ENCODE peak calls at places on chromosomes 1 and 21, in eight cellular contexts. One of them, this sample, is unnamed.

GRCh38 chr1:171188388-171189266 is 3.5 kb downstream of the FMO2 start:
- DNase-seq in IMR-90: peak; percentile 65
- DNase-seq in AG09309: peak; percentile 8
- DNase-seq in upper lobe of left lung: no peak
- DNase-seq in heart left ventricle: peak; percentile 56
- DNase-seq in OCI-LY7: peak; percentile 65
- DNase-seq in pancreas: peak; percentile 41
- DNase-seq in upper lobe of right lung: no peak
- DNase-seq in this sample: peak; percentile 85

GRCh38 chr1:76494807-76495206 is 372.5 kb upstream of the ST6GALNAC5 start:
- DNase-seq in AG09309: no peak
- DNase-seq in upper lobe of left lung: no peak
- DNase-seq in heart left ventricle: no peak
- DNase-seq in upper lobe of right lung: no peak
- DNase-seq in OCI-LY7: no peak
- DNase-seq in IMR-90: peak; percentile 62
- DNase-seq in pancreas: no peak
- DNase-seq in this sample: no peak

GRCh38 chr1:11515403-11516300 is 36.7 kb downstream of the DISP3 start:
- DNase-seq in IMR-90: no peak
- DNase-seq in pancreas: no peak
- DNase-seq in OCI-LY7: no peak
- DNase-seq in AG09309: no peak
- DNase-seq in upper lobe of right lung: peak; percentile 57
- DNase-seq in upper lobe of left lung: no peak
- DNase-seq in heart left ventricle: no peak
- DNase-seq in this sample: no peak

GRCh38 chr1:1542766-1543705 is 2.6 kb upstream of the TMEM240 start:
- DNase-seq in IMR-90: no peak
- DNase-seq in AG09309: no peak
- DNase-seq in OCI-LY7: no peak
- DNase-seq in upper lobe of right lung: no peak
- DNase-seq in upper lobe of left lung: peak; percentile 72
- DNase-seq in heart left ventricle: no peak
- DNase-seq in pancreas: no peak
- DNase-seq in this sample: no peak

GRCh38 chr1:77031101-77031662 is 163.9 kb downstream of the ST6GALNAC5 start:
- DNase-seq in pancreas: no peak
- DNase-seq in AG09309: peak; percentile 31
- DNase-seq in upper lobe of left lung: no peak
- DNase-seq in IMR-90: peak; percentile 73
- DNase-seq in OCI-LY7: no peak
- DNase-seq in heart left ventricle: no peak
- DNase-seq in upper lobe of right lung: no peak
- DNase-seq in this sample: peak; percentile 20

GRCh38 chr1:208557046-208557445 is 312.9 kb upstream of the PLXNA2 start:
- DNase-seq in heart left ventricle: no peak
- DNase-seq in AG09309: no peak
- DNase-seq in upper lobe of left lung: no peak
- DNase-seq in OCI-LY7: no peak
- DNase-seq in upper lobe of right lung: no peak
- DNase-seq in IMR-90: no peak
- DNase-seq in pancreas: no peak
- DNase-seq in this sample: no peak

GRCh38 chr21:37159053-37159776 is 86.2 kb downstream of the TTC3 start:
- DNase-seq in pancreas: no peak
- DNase-seq in upper lobe of right lung: no peak
- DNase-seq in heart left ventricle: no peak
- DNase-seq in AG09309: no peak
- DNase-seq in OCI-LY7: no peak
- DNase-seq in IMR-90: peak; percentile 76
- DNase-seq in upper lobe of left lung: no peak
- DNase-seq in this sample: no peak

GRCh38 chr1:231806623-231807470 is 180.3 kb downstream of the DISC1 start:
- DNase-seq in pancreas: peak; percentile 33
- DNase-seq in IMR-90: peak; percentile 8
- DNase-seq in AG09309: no peak
- DNase-seq in OCI-LY7: peak; percentile 37
- DNase-seq in heart left ventricle: peak; percentile 54
- DNase-seq in upper lobe of left lung: peak; percentile 38
- DNase-seq in upper lobe of right lung: peak; percentile 72
- DNase-seq in this sample: no peak

GRCh38 chr1:44227211-44227610 is 13.9 kb downstream of the DMAP1 start:
- DNase-seq in OCI-LY7: no peak
- DNase-seq in heart left ventricle: no peak
- DNase-seq in pancreas: no peak
- DNase-seq in IMR-90: no peak
- DNase-seq in AG09309: no peak
- DNase-seq in upper lobe of left lung: no peak
- DNase-seq in upper lobe of right lung: no peak
- DNase-seq in this sample: peak; percentile 17

GRCh38 chr1:221327954-221328353 is 413.9 kb downstream of the DUSP10 start:
- DNase-seq in upper lobe of left lung: no peak
- DNase-seq in upper lobe of right lung: no peak
- DNase-seq in IMR-90: no peak
- DNase-seq in pancreas: no peak
- DNase-seq in OCI-LY7: no peak
- DNase-seq in heart left ventricle: no peak
- DNase-seq in AG09309: no peak
- DNase-seq in this sample: no peak

GRCh38 chr1:248007778-248008177 is 5.7 kb upstream of the OR2L5 start:
- DNase-seq in OCI-LY7: no peak
- DNase-seq in AG09309: no peak
- DNase-seq in upper lobe of right lung: no peak
- DNase-seq in IMR-90: no peak
- DNase-seq in heart left ventricle: no peak
- DNase-seq in upper lobe of left lung: no peak
- DNase-seq in pancreas: no peak
- DNase-seq in this sample: no peak

GRCh38 chr1:112533029-112533428 is 24.3 kb downstream of the WNT2B start:
- DNase-seq in AG09309: no peak
- DNase-seq in heart left ventricle: no peak
- DNase-seq in IMR-90: peak; percentile 93
- DNase-seq in OCI-LY7: no peak
- DNase-seq in upper lobe of left lung: no peak
- DNase-seq in upper lobe of right lung: no peak
- DNase-seq in pancreas: no peak
- DNase-seq in this sample: peak; percentile 37

GRCh38 chr1:92488416-92488815 is 1.7 kb upstream of the GFI1 start:
- DNase-seq in IMR-90: no peak
- DNase-seq in OCI-LY7: no peak
- DNase-seq in pancreas: no peak
- DNase-seq in heart left ventricle: no peak
- DNase-seq in upper lobe of right lung: no peak
- DNase-seq in AG09309: no peak
- DNase-seq in upper lobe of left lung: no peak
- DNase-seq in this sample: no peak

GRCh38 chr1:92488832-92489231 is 2.1 kb upstream of the GFI1 start:
- DNase-seq in pancreas: no peak
- DNase-seq in IMR-90: no peak
- DNase-seq in AG09309: no peak
- DNase-seq in OCI-LY7: no peak
- DNase-seq in heart left ventricle: no peak
- DNase-seq in upper lobe of left lung: no peak
- DNase-seq in upper lobe of right lung: no peak
- DNase-seq in this sample: peak; percentile 25

GRCh38 chr1:92485374-92486250 is 1.1 kb downstream of the GFI1 start:
- DNase-seq in pancreas: peak; percentile 82
- DNase-seq in upper lobe of left lung: peak; percentile 92
- DNase-seq in heart left ventricle: no peak
- DNase-seq in upper lobe of right lung: peak; percentile 81
- DNase-seq in AG09309: no peak
- DNase-seq in OCI-LY7: peak; percentile 51
- DNase-seq in IMR-90: no peak
- DNase-seq in this sample: peak; percentile 8

GRCh38 chr1:92486251-92487077 is at the start of gene GFI1:
- DNase-seq in upper lobe of left lung: peak; percentile 91
- DNase-seq in AG09309: no peak
- DNase-seq in OCI-LY7: no peak
- DNase-seq in heart left ventricle: no peak
- DNase-seq in pancreas: peak; percentile 71
- DNase-seq in IMR-90: no peak
- DNase-seq in upper lobe of right lung: peak; percentile 74
- DNase-seq in this sample: no peak

GRCh38 chr1:92487078-92487605 is 417 bp upstream of the GFI1 start:
- DNase-seq in upper lobe of left lung: no peak
- DNase-seq in upper lobe of right lung: no peak
- DNase-seq in IMR-90: no peak
- DNase-seq in OCI-LY7: no peak
- DNase-seq in AG09309: no peak
- DNase-seq in pancreas: no peak
- DNase-seq in heart left ventricle: no peak
- DNase-seq in this sample: no peak
- H3K4me3 ChIP-seq in upper lobe of left lung: peak overlapping the region; percentile 54
- H3K4me3 ChIP-seq in upper lobe of right lung: peak overlapping the region; percentile 55
- H3K4me3 ChIP-seq in IMR-90: no peak overlapping the region
- H3K4me3 ChIP-seq in OCI-LY7: no peak overlapping the region
- H3K4me3 ChIP-seq in AG09309: no peak overlapping the region
- H3K4me3 ChIP-seq in pancreas: peak overlapping the region; percentile 78
- H3K4me3 ChIP-seq in heart left ventricle: peak overlapping the region; percentile 60
- H3K4me3 ChIP-seq in this sample: no peak overlapping the region

GRCh38 chr1:9302745-9303524 is 10.2 kb downstream of the SPSB1 start:
- DNase-seq in IMR-90: peak; percentile 97
- DNase-seq in heart left ventricle: peak; percentile 48
- DNase-seq in OCI-LY7: peak; percentile 42
- DNase-seq in AG09309: peak; percentile 84
- DNase-seq in pancreas: no peak
- DNase-seq in upper lobe of left lung: no peak
- DNase-seq in upper lobe of right lung: no peak
- DNase-seq in this sample: peak; percentile 92
- TF ChIP-seq CTCF in IMR-90: no peak
- TF ChIP-seq CTCF in heart left ventricle: no peak
- TF ChIP-seq CTCF in OCI-LY7: no peak
- TF ChIP-seq CTCF in AG09309: no peak
- TF ChIP-seq CTCF in pancreas: no peak
- TF ChIP-seq CTCF in upper lobe of left lung: no peak
- TF ChIP-seq CTCF in upper lobe of right lung: no peak
- TF ChIP-seq CTCF in this sample: no peak

GRCh38 chr1:67700692-67701410 is 15.8 kb downstream of the GADD45A start:
- DNase-seq in AG09309: no peak
- DNase-seq in IMR-90: peak; percentile 73
- DNase-seq in heart left ventricle: peak; percentile 64
- DNase-seq in pancreas: no peak
- DNase-seq in OCI-LY7: peak; percentile 38
- DNase-seq in upper lobe of right lung: no peak
- DNase-seq in upper lobe of left lung: no peak
- DNase-seq in this sample: peak; percentile 35
- H3K4me3 ChIP-seq in AG09309: no peak overlapping the region
- H3K4me3 ChIP-seq in IMR-90: no peak overlapping the region
- H3K4me3 ChIP-seq in heart left ventricle: no peak overlapping the region
- H3K4me3 ChIP-seq in pancreas: no peak overlapping the region
- H3K4me3 ChIP-seq in OCI-LY7: no peak overlapping the region
- H3K4me3 ChIP-seq in upper lobe of right lung: no peak overlapping the region
- H3K4me3 ChIP-seq in upper lobe of left lung: no peak overlapping the region
- H3K4me3 ChIP-seq in this sample: no peak overlapping the region

DNA sequence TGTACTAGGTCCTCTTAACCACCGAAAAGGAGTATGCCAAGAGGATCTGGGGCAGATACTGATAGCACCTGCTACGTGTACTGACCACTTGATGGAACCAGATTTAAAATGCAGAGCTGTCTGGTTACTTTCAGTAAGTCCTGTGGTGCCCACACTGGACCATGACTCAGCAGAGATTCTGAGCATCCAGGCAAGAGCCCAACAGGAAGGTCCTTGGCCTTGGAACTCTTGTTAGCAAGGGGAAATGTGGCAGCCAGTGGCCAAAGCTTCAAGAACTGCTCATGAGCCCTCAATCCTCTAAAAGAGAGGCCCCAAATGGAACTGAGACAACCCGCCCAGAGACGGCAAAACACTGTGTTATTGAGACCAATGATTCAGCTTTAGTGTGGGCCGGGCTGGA is 4.2 kb upstream of the GJB5 start:
- DNase-seq in upper lobe of right lung: no peak
- DNase-seq in IMR-90: no peak
- DNase-seq in pancreas: no peak
- DNase-seq in upper lobe of left lung: no peak
- DNase-seq in heart left ventricle: no peak
- DNase-seq in AG09309: no peak
- DNase-seq in OCI-LY7: no peak
- DNase-seq in this sample: peak; percentile 25
- TF ChIP-seq CTCF in upper lobe of right lung: no peak
- TF ChIP-seq CTCF in IMR-90: no peak
- TF ChIP-seq CTCF in pancreas: no peak
- TF ChIP-seq CTCF in upper lobe of left lung: no peak
- TF ChIP-seq CTCF in heart left ventricle: no peak
- TF ChIP-seq CTCF in AG09309: no peak
- TF ChIP-seq CTCF in OCI-LY7: no peak
- TF ChIP-seq CTCF in this sample: no peak

GRCh38 chr1:43065191-43065590 is 106.5 kb upstream of the SLC2A1 start:
- DNase-seq in pancreas: no peak
- DNase-seq in upper lobe of left lung: no peak
- DNase-seq in upper lobe of right lung: no peak
- DNase-seq in AG09309: no peak
- DNase-seq in IMR-90: no peak
- DNase-seq in heart left ventricle: no peak
- DNase-seq in OCI-LY7: no peak
- DNase-seq in this sample: no peak

GRCh38 chr1:43059640-43060574 is 101.2 kb upstream of the SLC2A1 start:
- DNase-seq in heart left ventricle: no peak
- DNase-seq in upper lobe of right lung: no peak
- DNase-seq in pancreas: no peak
- DNase-seq in OCI-LY7: no peak
- DNase-seq in IMR-90: peak; percentile 71
- DNase-seq in upper lobe of left lung: no peak
- DNase-seq in AG09309: no peak
- DNase-seq in this sample: no peak

GRCh38 chr1:43061803-43062202 is 103.1 kb upstream of the SLC2A1 start:
- DNase-seq in upper lobe of right lung: no peak
- DNase-seq in upper lobe of left lung: no peak
- DNase-seq in heart left ventricle: no peak
- DNase-seq in pancreas: no peak
- DNase-seq in OCI-LY7: no peak
- DNase-seq in IMR-90: no peak
- DNase-seq in AG09309: no peak
- DNase-seq in this sample: no peak

GRCh38 chr1:43063394-43064219 is 104.9 kb upstream of the SLC2A1 start:
- DNase-seq in pancreas: no peak
- DNase-seq in AG09309: no peak
- DNase-seq in IMR-90: no peak
- DNase-seq in upper lobe of right lung: no peak
- DNase-seq in upper lobe of left lung: no peak
- DNase-seq in heart left ventricle: no peak
- DNase-seq in OCI-LY7: no peak
- DNase-seq in this sample: no peak

GRCh38 chr1:43062527-43063080 is 103.9 kb upstream of the SLC2A1 start:
- DNase-seq in upper lobe of left lung: no peak
- DNase-seq in AG09309: no peak
- DNase-seq in heart left ventricle: no peak
- DNase-seq in upper lobe of right lung: no peak
- DNase-seq in OCI-LY7: no peak
- DNase-seq in pancreas: no peak
- DNase-seq in IMR-90: no peak
- DNase-seq in this sample: no peak
- H3K4me3 ChIP-seq in upper lobe of left lung: no peak overlapping the region
- H3K4me3 ChIP-seq in AG09309: no peak overlapping the region
- H3K4me3 ChIP-seq in heart left ventricle: no peak overlapping the region
- H3K4me3 ChIP-seq in upper lobe of right lung: no peak overlapping the region
- H3K4me3 ChIP-seq in OCI-LY7: no peak overlapping the region
- H3K4me3 ChIP-seq in pancreas: no peak overlapping the region
- H3K4me3 ChIP-seq in IMR-90: no peak overlapping the region
- H3K4me3 ChIP-seq in this sample: no peak overlapping the region

This sample was measured in fibroblast of the aortic adventitia.